ENCODE peak calls at places on chromosomes 3 and 15, in four cellular contexts. J, A, E and X are unnamed samples.

GRCh38 chr3:179981646-179982045 is 55.1 kb downstream of the PEX5L start:
- DNase-seq in J (no peak), A (no peak), E (no peak), X (no peak)

GRCh38 chr3:104102386-104102785 is 1264.3 kb upstream of the ALCAM start:
- DNase-seq in A (peak; percentile 21), E (peak; percentile 3), J (no peak), X (peak; percentile 17)

GRCh38 chr3:63976166-63976861 is 47.0 kb downstream of the PSMD6 start:
- DNase-seq in A (no peak), J (no peak), E (peak; percentile 72), X (no peak)

GRCh38 chr3:58998476-58999117 is 51.2 kb downstream of the CFAP20DC start:
- DNase-seq in J (no peak), A (no peak), E (peak; percentile 83), X (no peak)

GRCh38 chr15:70036585-70037343 is 61.0 kb downstream of the TLE3 start:
- DNase-seq in E (no peak), A (peak; percentile 39), J (no peak), X (no peak)

GRCh38 chr3:186461141-186461540 is 83.0 kb downstream of the CRYGS start:
- DNase-seq in J (no peak), E (peak; percentile 52), A (no peak), X (no peak)

GRCh38 chr15:63970723-63971426 is 75.4 kb downstream of the DAPK2 start:
- DNase-seq in J (no peak), E (no peak), A (no peak), X (no peak)

GRCh38 chr15:42156266-42156922 is at the start of gene PLA2G4F:
- DNase-seq in J (no peak), A (no peak), E (no peak), X (no peak)

GRCh38 chr3:189710620-189711388 is 79.6 kb downstream of the TP63 start:
- DNase-seq in E (peak; percentile 75), A (peak; percentile 15), J (no peak), X (no peak)

GRCh38 chr3:158794936-158795518 is 6.8 kb upstream of the MFSD1 start:
- DNase-seq in J (no peak), E (peak; percentile 35), A (peak; percentile 9), X (peak; percentile 7)

GRCh38 chr15:63703641-63704040 is 106.5 kb downstream of the FBXL22 start:
- DNase-seq in E (no peak), J (no peak), A (no peak), X (no peak)

GRCh38 chr3:73786346-73786807 is 161.6 kb upstream of the PDZRN3 start:
- DNase-seq in E (peak; percentile 36), J (no peak), A (no peak), X (peak; percentile 58)

GRCh38 chr15:66855039-66855438 is 153.0 kb downstream of the SMAD6 start:
- DNase-seq in J (no peak), A (no peak), E (no peak), X (no peak)

GRCh38 chr3:118981494-118982134 is 53.0 kb downstream of the IGSF11 start:
- DNase-seq in J (no peak), A (no peak), E (no peak), X (no peak)

GRCh38 chr3:188796122-188796631 is 375.6 kb upstream of the TPRG1 start:
- DNase-seq in J (no peak), A (no peak), E (peak; percentile 45), X (no peak)

GRCh38 chr3:64815195-64815627 is 127.4 kb upstream of the ADAMTS9 start:
- DNase-seq in E (peak; percentile 4), A (no peak), J (no peak), X (no peak)

GRCh38 chr3:22886394-22886793 is 316.7 kb upstream of the UBE2E2 start:
- DNase-seq in A (no peak), E (no peak), J (no peak), X (peak; percentile 37)

GRCh38 chr15:90869601-90870353 is 1.4 kb downstream of the FURIN start:
- DNase-seq in J (peak; percentile 89), A (no peak), E (no peak), X (no peak)

GRCh38 chr3:41277790-41278465 is 78.6 kb downstream of the CTNNB1 start:
- DNase-seq in A (no peak), E (no peak), J (no peak), X (no peak)

GRCh38 chr3:192918275-192918588 is 576 bp upstream of the MB21D2 start:
- DNase-seq in J (no peak), A (no peak), E (no peak), X (no peak)

GRCh38 chr3:191412764-191413163 is 48.2 kb upstream of the PYDC2 start:
- DNase-seq in J (no peak), A (no peak), E (peak; percentile 55), X (peak; percentile 60)

GRCh38 chr3:27174530-27174929 is 194.7 kb downstream of the NEK10 start:
- DNase-seq in A (no peak), E (no peak), J (no peak), X (no peak)